ENCODE peak calls at places on chromosomes 7 and 10, in six cellular contexts. F is endothelial cell of umbilical vein, X is A549, M is HCT116, U is HepG2, V is H1. E is an unnamed sample.

GRCh38 chr7:100093054-100093453 is 4.3 kb downstream of the COPS6 start:
- DNase-seq in X (no peak), U (no peak), V (no peak), F (peak), M (no peak), E (no peak)

GRCh38 chr10:124998624-124999291 is 56.8 kb downstream of the ZRANB1 start:
- DNase-seq in F (no peak), U (no peak), V (no peak), M (no peak), X (no peak), E (no peak)

GRCh38 chr7:137847418-137848050 is 760 bp upstream of the DGKI start:
- DNase-seq in F (peak), M (no peak), V (no peak), X (no peak), U (no peak), E (no peak)

GRCh38 chr7:100040575-100040974 is 9.0 kb upstream of the ZSCAN21 start:
- DNase-seq in U (no peak), F (no peak), X (no peak), V (no peak), M (no peak), E (no peak)

GRCh38 chr7:158586499-158587191 is 978 bp downstream of the PTPRN2 start:
- DNase-seq in F (no peak), M (no peak), V (no peak), U (no peak), X (no peak), E (no peak)

GRCh38 chr10:49318028-49318427 is 19.1 kb downstream of the C10orf71 start:
- DNase-seq in X (no peak), U (no peak), F (no peak), V (no peak), M (no peak), E (no peak)

GRCh38 chr7:12111461-12112405 is 99.4 kb upstream of the TMEM106B start:
- DNase-seq in F (peak), X (no peak), M (no peak), V (peak), U (no peak), E (no peak)

GRCh38 chr10:21169271-21169670 is 272.2 kb upstream of the NEBL start:
- DNase-seq in U (no peak), M (no peak), V (no peak), X (no peak), F (no peak), E (peak)

GRCh38 chr10:89535185-89536012 is at the start of gene SLC16A12:
- DNase-seq in M (no peak), X (no peak), V (peak), F (no peak), U (no peak), E (no peak)

GRCh38 chr7:151925446-151926335 is 30.6 kb upstream of the GALNTL5 start:
- DNase-seq in X (no peak), F (no peak), U (no peak), V (no peak), M (no peak), E (peak)

GRCh38 chr10:30765611-30766010 is 136.1 kb upstream of the LYZL2 start:
- DNase-seq in M (no peak), V (no peak), F (no peak), X (no peak), U (no peak), E (no peak)

GRCh38 chr7:158317238-158318205 is 270.1 kb downstream of the PTPRN2 start:
- DNase-seq in X (no peak), M (no peak), V (peak), F (no peak), U (no peak), E (no peak)

GRCh38 chr10:17557459-17557858 is 59.7 kb downstream of the HACD1 start:
- DNase-seq in M (no peak), U (no peak), F (no peak), X (no peak), V (no peak), E (no peak)
- TF ChIP-seq MAX in M (no peak), U (no peak), F (no peak), X (no peak), V (no peak), E (no peak)

DNA sequence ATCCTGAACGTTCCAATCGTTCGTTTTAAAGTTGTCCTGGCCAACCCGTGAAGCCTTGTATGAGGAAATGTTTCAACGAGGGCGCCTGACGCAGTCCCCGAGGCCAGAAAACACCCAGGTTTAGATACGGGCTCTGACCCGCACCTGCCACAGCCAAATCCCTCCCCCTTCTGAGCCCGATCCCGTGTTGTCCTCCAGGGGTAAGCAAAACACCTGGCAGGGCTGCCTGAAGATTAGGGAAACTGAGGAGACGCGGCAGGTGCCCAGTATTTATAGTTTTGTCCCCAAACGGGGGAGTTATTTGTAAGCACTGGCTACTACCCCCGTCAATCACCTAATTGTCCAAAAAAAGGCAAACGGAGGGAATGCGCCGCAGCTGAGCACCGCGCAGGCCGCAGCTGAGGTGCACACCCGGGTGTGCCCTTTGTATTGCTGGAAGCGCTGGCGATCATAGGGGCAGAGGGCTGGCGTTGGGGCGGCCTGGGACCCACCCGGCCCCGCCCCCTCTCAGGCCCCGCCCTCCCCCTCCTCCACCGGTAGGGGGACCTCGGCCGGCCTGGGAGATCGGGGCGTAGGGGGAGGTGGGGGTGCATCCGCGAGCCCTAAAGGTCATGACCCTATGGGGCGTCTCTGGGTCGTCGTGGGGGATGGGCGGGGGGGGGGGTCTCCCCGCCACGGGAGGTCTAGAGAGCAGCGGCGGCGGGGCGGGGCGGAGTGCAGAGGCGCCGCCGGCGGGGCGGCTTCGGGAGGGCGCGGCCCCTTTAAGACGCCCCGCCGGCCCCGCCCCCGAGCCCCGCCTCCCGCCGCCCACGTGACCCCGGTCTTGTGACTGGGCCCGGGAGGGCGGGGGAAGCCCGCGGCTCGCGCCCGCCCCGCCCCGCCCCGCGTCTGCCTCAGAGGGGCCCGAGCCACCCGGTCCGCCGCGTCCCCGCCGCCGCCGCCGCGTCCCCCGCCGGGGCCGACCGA is at the start of gene BRI3:
- DNase-seq in M (peak), V (peak), U (peak), F (peak), X (peak), E (peak)
- TF ChIP-seq CTCF in M (no peak), V (no peak), U (no peak), F (peak), X (no peak), E (no peak)

GRCh38 chr7:4693152-4693551 is 11.1 kb downstream of the FOXK1 start:
- DNase-seq in X (no peak), F (no peak), V (no peak), U (no peak), M (no peak), E (no peak)

GRCh38 chr7:4692055-4692454 is 10.0 kb downstream of the FOXK1 start:
- DNase-seq in V (no peak), X (no peak), F (no peak), U (no peak), M (no peak), E (no peak)

GRCh38 chr7:4693749-4694148 is 11.7 kb downstream of the FOXK1 start:
- DNase-seq in F (no peak), M (no peak), U (no peak), X (no peak), V (no peak), E (no peak)

GRCh38 chr7:4690953-4691856 is 9.1 kb downstream of the FOXK1 start:
- DNase-seq in V (no peak), F (no peak), M (no peak), U (no peak), X (no peak), E (no peak)

GRCh38 chr7:4694653-4695335 is 12.7 kb downstream of the FOXK1 start:
- DNase-seq in V (no peak), F (peak), M (no peak), U (no peak), X (no peak), E (no peak)
- TF ChIP-seq POLR2A in V (no peak), F (no peak), M (no peak), U (no peak), X (no peak), E (no peak)

GRCh38 chr7:154953006-154953684 is 49.8 kb downstream of the PAXIP1 start:
- DNase-seq in V (peak), F (peak), U (peak), M (peak), X (peak), E (peak)
- TF ChIP-seq MAX in V (no peak), F (no peak), U (no peak), M (no peak), X (no peak), E (peak)

GRCh38 chr7:47792521-47793121 is 155.6 kb downstream of the PKD1L1 start:
- DNase-seq in V (no peak), X (no peak), U (no peak), M (peak), F (peak), E (peak)
- TF ChIP-seq CTCF in V (peak), X (peak), U (peak), M (peak), F (peak), E (peak)